ENCODE peak calls at places on chromosomes 16 and 17, in four cellular contexts. One of them, this sample, is unnamed.

GRCh38 chr16:56789360-56789759 is 59.4 kb downstream of the NUP93 start:
- DNase-seq in neural crest cell: no peak
- DNase-seq in NCI-H1105: peak
- DNase-seq in IMR-90: peak
- DNase-seq in this sample: peak

GRCh38 chr17:38602453-38602852 is 3.3 kb downstream of the SRCIN1 start:
- DNase-seq in NCI-H1105: no peak
- DNase-seq in IMR-90: no peak
- DNase-seq in neural crest cell: no peak
- DNase-seq in this sample: no peak

GRCh38 chr17:30326816-30327215 is 7.0 kb downstream of the TMIGD1 start:
- DNase-seq in neural crest cell: no peak
- DNase-seq in NCI-H1105: peak
- DNase-seq in IMR-90: no peak
- DNase-seq in this sample: no peak

GRCh38 chr17:50551433-50551815 is 4.5 kb downstream of the SPATA20 start:
- DNase-seq in IMR-90: no peak
- DNase-seq in neural crest cell: no peak
- DNase-seq in NCI-H1105: no peak
- DNase-seq in this sample: no peak

GRCh38 chr16:24736758-24737157 is 7.3 kb downstream of the TNRC6A start:
- DNase-seq in NCI-H1105: peak
- DNase-seq in IMR-90: no peak
- DNase-seq in neural crest cell: no peak
- DNase-seq in this sample: no peak

GRCh38 chr16:67431805-67432476 is 1.0 kb downstream of the HSD11B2 start:
- DNase-seq in IMR-90: no peak
- DNase-seq in neural crest cell: no peak
- DNase-seq in NCI-H1105: no peak
- DNase-seq in this sample: no peak

GRCh38 chr17:7864995-7865650 is 7.3 kb downstream of the CYB5D1 start:
- DNase-seq in IMR-90: no peak
- DNase-seq in neural crest cell: no peak
- DNase-seq in NCI-H1105: no peak
- DNase-seq in this sample: no peak

GRCh38 chr17:17352836-17353624 is 49.9 kb downstream of the NT5M start:
- DNase-seq in IMR-90: no peak
- DNase-seq in NCI-H1105: no peak
- DNase-seq in neural crest cell: no peak
- DNase-seq in this sample: no peak

GRCh38 chr17:77493901-77494663 is 353.3 kb downstream of the SEC14L1 start:
- DNase-seq in neural crest cell: no peak
- DNase-seq in IMR-90: no peak
- DNase-seq in NCI-H1105: no peak
- DNase-seq in this sample: no peak

GRCh38 chr17:81323411-81323868 is 28.3 kb upstream of the SLC38A10 start:
- DNase-seq in neural crest cell: no peak
- DNase-seq in NCI-H1105: no peak
- DNase-seq in IMR-90: no peak
- DNase-seq in this sample: no peak

GRCh38 chr17:74840500-74840899 is 19.2 kb downstream of the GRIN2C start:
- DNase-seq in NCI-H1105: no peak
- DNase-seq in neural crest cell: no peak
- DNase-seq in IMR-90: no peak
- DNase-seq in this sample: no peak

This sample was measured in brain microvascular endothelial cell.